ENCODE peak calls at places on chromosomes 1 and 21, in eight cellular contexts. One of them, this sample, is unnamed.

GRCh38 chr1:76218888-76219588 is 144.5 kb downstream of the ST6GALNAC3 start:
- DNase-seq in neuronal stem cell: no peak
- DNase-seq in activated T-cell treated with anti-CD3 and anti-CD28 coated beads, Interleukin-2, amount 50 U/mL, for 4 hours: no peak
- DNase-seq in M059J: no peak
- DNase-seq in ecto neural progenitor cell: no peak
- DNase-seq in activated T-helper 1 cell treated with anti-CD3 and anti-CD28 coated beads, Interleukin-12 subunit alpha, Interleukin-12 subunit beta, Interleukin-2, Interleukin-4 antibody, amounts not matched to agents 30 ng/mL and 10 ng/mL and 1 ng/mL, durations not matched to agents 14 hours and 24 hours and 36 hours: no peak
- DNase-seq in amygdala: no peak
- DNase-seq in GM12864: no peak
- DNase-seq in this sample: no peak

GRCh38 chr1:226827458-226827857 is 43.0 kb upstream of the PSEN2 start:
- DNase-seq in activated T-helper 1 cell treated with anti-CD3 and anti-CD28 coated beads, Interleukin-12 subunit alpha, Interleukin-12 subunit beta, Interleukin-2, Interleukin-4 antibody, amounts not matched to agents 30 ng/mL and 10 ng/mL and 1 ng/mL, durations not matched to agents 14 hours and 24 hours and 36 hours: no peak
- DNase-seq in ecto neural progenitor cell: no peak
- DNase-seq in M059J: no peak
- DNase-seq in amygdala: peak
- DNase-seq in neuronal stem cell: no peak
- DNase-seq in activated T-cell treated with anti-CD3 and anti-CD28 coated beads, Interleukin-2, amount 50 U/mL, for 4 hours: no peak
- DNase-seq in GM12864: no peak
- DNase-seq in this sample: no peak

GRCh38 chr1:24914226-24915069 is 15.6 kb downstream of the RUNX3 start:
- DNase-seq in activated T-helper 1 cell treated with anti-CD3 and anti-CD28 coated beads, Interleukin-12 subunit alpha, Interleukin-12 subunit beta, Interleukin-2, Interleukin-4 antibody, amounts not matched to agents 30 ng/mL and 10 ng/mL and 1 ng/mL, durations not matched to agents 14 hours and 24 hours and 36 hours: no peak
- DNase-seq in neuronal stem cell: no peak
- DNase-seq in amygdala: peak
- DNase-seq in ecto neural progenitor cell: no peak
- DNase-seq in activated T-cell treated with anti-CD3 and anti-CD28 coated beads, Interleukin-2, amount 50 U/mL, for 4 hours: no peak
- DNase-seq in M059J: peak
- DNase-seq in GM12864: no peak
- DNase-seq in this sample: no peak

GRCh38 chr1:150268706-150269403 is at the start of gene APH1A:
- DNase-seq in activated T-helper 1 cell treated with anti-CD3 and anti-CD28 coated beads, Interleukin-12 subunit alpha, Interleukin-12 subunit beta, Interleukin-2, Interleukin-4 antibody, amounts not matched to agents 30 ng/mL and 10 ng/mL and 1 ng/mL, durations not matched to agents 14 hours and 24 hours and 36 hours: peak
- DNase-seq in M059J: peak
- DNase-seq in activated T-cell treated with anti-CD3 and anti-CD28 coated beads, Interleukin-2, amount 50 U/mL, for 4 hours: peak
- DNase-seq in GM12864: peak
- DNase-seq in amygdala: peak
- DNase-seq in neuronal stem cell: peak
- DNase-seq in ecto neural progenitor cell: peak
- DNase-seq in this sample: peak

GRCh38 chr21:17370750-17371325 is 142.0 kb upstream of the CXADR start:
- DNase-seq in activated T-helper 1 cell treated with anti-CD3 and anti-CD28 coated beads, Interleukin-12 subunit alpha, Interleukin-12 subunit beta, Interleukin-2, Interleukin-4 antibody, amounts not matched to agents 30 ng/mL and 10 ng/mL and 1 ng/mL, durations not matched to agents 14 hours and 24 hours and 36 hours: no peak
- DNase-seq in amygdala: no peak
- DNase-seq in GM12864: no peak
- DNase-seq in neuronal stem cell: no peak
- DNase-seq in ecto neural progenitor cell: no peak
- DNase-seq in M059J: no peak
- DNase-seq in activated T-cell treated with anti-CD3 and anti-CD28 coated beads, Interleukin-2, amount 50 U/mL, for 4 hours: no peak
- DNase-seq in this sample: no peak

GRCh38 chr1:177937931-177938330 is 31.9 kb downstream of the SEC16B start:
- DNase-seq in ecto neural progenitor cell: no peak
- DNase-seq in neuronal stem cell: no peak
- DNase-seq in GM12864: no peak
- DNase-seq in activated T-cell treated with anti-CD3 and anti-CD28 coated beads, Interleukin-2, amount 50 U/mL, for 4 hours: no peak
- DNase-seq in activated T-helper 1 cell treated with anti-CD3 and anti-CD28 coated beads, Interleukin-12 subunit alpha, Interleukin-12 subunit beta, Interleukin-2, Interleukin-4 antibody, amounts not matched to agents 30 ng/mL and 10 ng/mL and 1 ng/mL, durations not matched to agents 14 hours and 24 hours and 36 hours: no peak
- DNase-seq in amygdala: no peak
- DNase-seq in M059J: peak
- DNase-seq in this sample: no peak

GRCh38 chr1:154325583-154326545 is 539 bp downstream of the ATP8B2 start:
- DNase-seq in neuronal stem cell: peak
- DNase-seq in amygdala: peak
- DNase-seq in ecto neural progenitor cell: peak
- DNase-seq in GM12864: no peak
- DNase-seq in activated T-helper 1 cell treated with anti-CD3 and anti-CD28 coated beads, Interleukin-12 subunit alpha, Interleukin-12 subunit beta, Interleukin-2, Interleukin-4 antibody, amounts not matched to agents 30 ng/mL and 10 ng/mL and 1 ng/mL, durations not matched to agents 14 hours and 24 hours and 36 hours: peak
- DNase-seq in M059J: peak
- DNase-seq in activated T-cell treated with anti-CD3 and anti-CD28 coated beads, Interleukin-2, amount 50 U/mL, for 4 hours: no peak
- DNase-seq in this sample: no peak

GRCh38 chr1:172990598-172991215 is 60.0 kb downstream of the TNFSF18 start:
- DNase-seq in neuronal stem cell: no peak
- DNase-seq in ecto neural progenitor cell: no peak
- DNase-seq in activated T-cell treated with anti-CD3 and anti-CD28 coated beads, Interleukin-2, amount 50 U/mL, for 4 hours: no peak
- DNase-seq in amygdala: no peak
- DNase-seq in M059J: peak
- DNase-seq in activated T-helper 1 cell treated with anti-CD3 and anti-CD28 coated beads, Interleukin-12 subunit alpha, Interleukin-12 subunit beta, Interleukin-2, Interleukin-4 antibody, amounts not matched to agents 30 ng/mL and 10 ng/mL and 1 ng/mL, durations not matched to agents 14 hours and 24 hours and 36 hours: no peak
- DNase-seq in GM12864: no peak
- DNase-seq in this sample: no peak

GRCh38 chr1:155023627-155024026 is 10.0 kb downstream of the DCST2 start:
- DNase-seq in activated T-cell treated with anti-CD3 and anti-CD28 coated beads, Interleukin-2, amount 50 U/mL, for 4 hours: no peak
- DNase-seq in M059J: no peak
- DNase-seq in activated T-helper 1 cell treated with anti-CD3 and anti-CD28 coated beads, Interleukin-12 subunit alpha, Interleukin-12 subunit beta, Interleukin-2, Interleukin-4 antibody, amounts not matched to agents 30 ng/mL and 10 ng/mL and 1 ng/mL, durations not matched to agents 14 hours and 24 hours and 36 hours: no peak
- DNase-seq in ecto neural progenitor cell: no peak
- DNase-seq in GM12864: no peak
- DNase-seq in neuronal stem cell: no peak
- DNase-seq in amygdala: no peak
- DNase-seq in this sample: no peak

GRCh38 chr1:70828177-70828576 is 219.4 kb downstream of the PTGER3 start:
- DNase-seq in activated T-helper 1 cell treated with anti-CD3 and anti-CD28 coated beads, Interleukin-12 subunit alpha, Interleukin-12 subunit beta, Interleukin-2, Interleukin-4 antibody, amounts not matched to agents 30 ng/mL and 10 ng/mL and 1 ng/mL, durations not matched to agents 14 hours and 24 hours and 36 hours: no peak
- DNase-seq in activated T-cell treated with anti-CD3 and anti-CD28 coated beads, Interleukin-2, amount 50 U/mL, for 4 hours: no peak
- DNase-seq in amygdala: no peak
- DNase-seq in M059J: no peak
- DNase-seq in neuronal stem cell: no peak
- DNase-seq in GM12864: no peak
- DNase-seq in ecto neural progenitor cell: no peak
- DNase-seq in this sample: no peak

GRCh38 chr1:180568211-180568610 is 9.4 kb downstream of the OVAAL start:
- DNase-seq in neuronal stem cell: no peak
- DNase-seq in ecto neural progenitor cell: no peak
- DNase-seq in M059J: no peak
- DNase-seq in amygdala: no peak
- DNase-seq in activated T-helper 1 cell treated with anti-CD3 and anti-CD28 coated beads, Interleukin-12 subunit alpha, Interleukin-12 subunit beta, Interleukin-2, Interleukin-4 antibody, amounts not matched to agents 30 ng/mL and 10 ng/mL and 1 ng/mL, durations not matched to agents 14 hours and 24 hours and 36 hours: no peak
- DNase-seq in GM12864: no peak
- DNase-seq in activated T-cell treated with anti-CD3 and anti-CD28 coated beads, Interleukin-2, amount 50 U/mL, for 4 hours: no peak
- DNase-seq in this sample: no peak

GRCh38 chr1:39230261-39231190 is 26.0 kb downstream of the MACF1 start:
- DNase-seq in activated T-helper 1 cell treated with anti-CD3 and anti-CD28 coated beads, Interleukin-12 subunit alpha, Interleukin-12 subunit beta, Interleukin-2, Interleukin-4 antibody, amounts not matched to agents 30 ng/mL and 10 ng/mL and 1 ng/mL, durations not matched to agents 14 hours and 24 hours and 36 hours: no peak
- DNase-seq in neuronal stem cell: no peak
- DNase-seq in GM12864: peak
- DNase-seq in activated T-cell treated with anti-CD3 and anti-CD28 coated beads, Interleukin-2, amount 50 U/mL, for 4 hours: peak
- DNase-seq in amygdala: no peak
- DNase-seq in M059J: peak
- DNase-seq in ecto neural progenitor cell: no peak
- DNase-seq in this sample: peak

GRCh38 chr1:46456411-46456963 is 33.1 kb upstream of the DMBX1 start:
- DNase-seq in ecto neural progenitor cell: no peak
- DNase-seq in GM12864: no peak
- DNase-seq in neuronal stem cell: no peak
- DNase-seq in M059J: peak
- DNase-seq in amygdala: no peak
- DNase-seq in activated T-cell treated with anti-CD3 and anti-CD28 coated beads, Interleukin-2, amount 50 U/mL, for 4 hours: no peak
- DNase-seq in activated T-helper 1 cell treated with anti-CD3 and anti-CD28 coated beads, Interleukin-12 subunit alpha, Interleukin-12 subunit beta, Interleukin-2, Interleukin-4 antibody, amounts not matched to agents 30 ng/mL and 10 ng/mL and 1 ng/mL, durations not matched to agents 14 hours and 24 hours and 36 hours: no peak
- DNase-seq in this sample: no peak

GRCh38 chr1:206411321-206411720 is 59.0 kb upstream of the IKBKE start:
- DNase-seq in amygdala: no peak
- DNase-seq in M059J: no peak
- DNase-seq in GM12864: no peak
- DNase-seq in activated T-cell treated with anti-CD3 and anti-CD28 coated beads, Interleukin-2, amount 50 U/mL, for 4 hours: no peak
- DNase-seq in ecto neural progenitor cell: no peak
- DNase-seq in neuronal stem cell: no peak
- DNase-seq in activated T-helper 1 cell treated with anti-CD3 and anti-CD28 coated beads, Interleukin-12 subunit alpha, Interleukin-12 subunit beta, Interleukin-2, Interleukin-4 antibody, amounts not matched to agents 30 ng/mL and 10 ng/mL and 1 ng/mL, durations not matched to agents 14 hours and 24 hours and 36 hours: no peak
- DNase-seq in this sample: no peak